ENCODE peak calls at places on chromosomes 1 and 21, in four cellular contexts. K is CD8-positive, alpha-beta T cell; X is heart left ventricle; Z is transverse colon. W is an unnamed sample. For H3K4me1 and H3K27me3, the result is how much of the 10 kb centered on the place peaks cover.

GRCh38 chr21:43759651-43760050 is 16.5 kb downstream of the CSTB start:
- DNase-seq in K (no peak), X (no peak), Z (no peak), W (no peak)

GRCh38 chr1:238738942-238739341 is 647.4 kb upstream of the CHRM3 start:
- DNase-seq in K (no peak), X (no peak), Z (no peak), W (no peak)

GRCh38 chr21:33859373-33860102 is 56.1 kb downstream of the ATP5PO start:
- DNase-seq in K (no peak), X (no peak), Z (no peak), W (no peak)

GRCh38 chr1:32182060-32182459 is 2.6 kb downstream of the TXLNA start:
- DNase-seq in K (no peak), X (no peak), Z (no peak), W (no peak)

GRCh38 chr1:164064501-164064900 is 494.5 kb upstream of the PBX1 start:
- DNase-seq in K (no peak), X (no peak), Z (no peak), W (no peak)

GRCh38 chr1:51303751-51304196 is 26.6 kb downstream of the TTC39A start:
- DNase-seq in K (no peak), X (no peak), Z (no peak), W (no peak)

GRCh38 chr1:91864017-91864700 is 21.8 kb downstream of the TGFBR3 start:
- DNase-seq in K (no peak), X (no peak), Z (no peak), W (no peak)

GRCh38 chr1:112057736-112058135 is 68.3 kb upstream of the KCND3 start:
- DNase-seq in K (no peak), X (no peak), Z (no peak), W (peak)

GRCh38 chr1:84711091-84711490 is 20.8 kb upstream of the SSX2IP start:
- DNase-seq in K (no peak), X (no peak), Z (no peak), W (no peak)

GRCh38 chr1:176466514-176466913 is 3.5 kb downstream of the PAPPA2 start:
- DNase-seq in K (no peak), X (no peak), Z (no peak), W (no peak)

GRCh38 chr21:43721225-43721605 is 2.3 kb downstream of the PDXK start:
- DNase-seq in K (no peak), X (no peak), Z (no peak), W (no peak)

GRCh38 chr1:51906306-51907078 is 28.0 kb upstream of the NRDC start:
- DNase-seq in K (no peak), X (no peak), Z (no peak), W (no peak)

DNA sequence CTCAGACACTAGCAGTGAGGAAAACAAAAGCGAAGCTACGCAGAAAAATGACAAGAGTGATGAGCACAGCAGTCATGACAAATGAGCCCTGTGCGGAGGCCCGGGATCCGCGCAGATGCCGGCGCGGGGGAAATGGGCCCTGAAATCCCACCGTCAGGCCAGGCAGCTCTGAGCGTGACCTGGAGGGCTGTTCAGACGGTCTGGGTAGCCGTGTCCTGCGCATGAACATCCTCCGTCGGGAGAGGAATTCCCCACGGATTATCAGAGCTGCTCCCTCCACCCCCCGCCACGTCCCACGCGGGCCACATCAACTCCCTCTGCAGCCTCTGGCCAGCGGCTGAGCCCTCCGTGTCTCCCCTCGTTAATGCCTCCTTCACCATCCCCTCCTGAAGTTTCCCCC is 15.2 kb downstream of the PDE9A start:
- DNase-seq in K (no peak), X (no peak), Z (no peak), W (no peak)
- H3K4me3 ChIP-seq in K (no peak), X (no peak), Z (no peak), W (no peak)

GRCh38 chr1:165851034-165851658 is 23.7 kb downstream of the UCK2 start:
- DNase-seq in K (no peak), X (no peak), Z (no peak), W (no peak)

GRCh38 chr1:165854101-165854845 is 26.9 kb downstream of the UCK2 start:
- DNase-seq in K (peak), X (peak), Z (no peak), W (peak)

GRCh38 chr1:165855010-165855838 is 27.8 kb downstream of the UCK2 start:
- DNase-seq in K (no peak), X (no peak), Z (no peak), W (no peak)

GRCh38 chr1:165853528-165854075 is 26.2 kb downstream of the UCK2 start:
- DNase-seq in K (no peak), X (no peak), Z (no peak), W (no peak)

DNA sequence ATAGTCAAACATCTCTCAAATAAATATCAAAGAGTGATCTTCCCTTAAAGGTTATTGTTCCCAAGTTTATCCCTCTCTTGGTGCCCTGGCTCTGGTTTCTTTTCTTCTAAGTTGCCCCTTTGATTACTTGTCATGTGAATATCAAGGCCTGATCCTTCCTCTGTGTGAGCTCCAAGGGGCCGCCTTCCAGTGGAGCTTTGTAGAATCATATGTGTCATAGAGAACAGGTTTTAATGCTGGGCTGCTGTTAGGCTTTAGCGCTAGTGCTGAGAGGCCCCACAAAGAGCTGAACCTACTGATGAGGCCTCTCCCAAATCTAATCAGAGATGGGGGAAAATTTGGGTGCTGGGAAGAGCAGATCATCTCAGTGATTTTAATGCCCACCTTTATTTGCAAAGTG is 25.5 kb downstream of the UCK2 start:
- DNase-seq in K (no peak), X (no peak), Z (no peak), W (no peak)
- H3K4me1 ChIP-seq in K (under half), X (half or more), Z (under half), W (half or more)

DNA sequence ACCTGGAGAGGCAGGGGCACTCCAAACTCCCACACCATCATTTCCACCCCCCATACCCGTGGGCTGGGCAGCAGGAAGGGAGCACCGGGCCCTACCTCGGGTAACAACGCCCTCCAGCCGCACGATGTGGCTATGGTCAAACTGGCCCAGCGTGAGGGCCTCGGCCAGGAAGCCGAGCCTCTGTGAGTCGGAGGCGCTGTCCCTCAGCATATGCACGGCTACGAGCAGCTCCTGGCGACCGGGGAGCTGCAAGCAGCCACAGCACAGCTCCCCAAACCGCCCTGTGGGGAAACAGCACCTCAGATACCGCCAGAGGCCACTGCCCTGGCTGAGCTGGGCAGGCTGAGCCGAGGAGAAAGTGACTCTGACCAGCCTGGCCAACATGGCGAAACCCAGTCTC is 29.2 kb downstream of the CDCA8 start:
- DNase-seq in K (no peak), X (no peak), Z (no peak), W (no peak)
- H3K27me3 ChIP-seq in K (under half), X (under half), Z (under half), W (under half)

GRCh38 chr1:65527211-65527610 is 106.7 kb downstream of the LEPR start:
- DNase-seq in K (no peak), X (no peak), Z (no peak), W (no peak)

GRCh38 chr1:65526049-65526556 is 105.6 kb downstream of the LEPR start:
- DNase-seq in K (no peak), X (no peak), Z (no peak), W (no peak)

GRCh38 chr1:65527672-65528071 is 107.2 kb downstream of the LEPR start:
- DNase-seq in K (no peak), X (no peak), Z (no peak), W (no peak)

GRCh38 chr1:65525297-65526048 is 105.0 kb downstream of the LEPR start:
- DNase-seq in K (no peak), X (peak), Z (no peak), W (peak)

DNA sequence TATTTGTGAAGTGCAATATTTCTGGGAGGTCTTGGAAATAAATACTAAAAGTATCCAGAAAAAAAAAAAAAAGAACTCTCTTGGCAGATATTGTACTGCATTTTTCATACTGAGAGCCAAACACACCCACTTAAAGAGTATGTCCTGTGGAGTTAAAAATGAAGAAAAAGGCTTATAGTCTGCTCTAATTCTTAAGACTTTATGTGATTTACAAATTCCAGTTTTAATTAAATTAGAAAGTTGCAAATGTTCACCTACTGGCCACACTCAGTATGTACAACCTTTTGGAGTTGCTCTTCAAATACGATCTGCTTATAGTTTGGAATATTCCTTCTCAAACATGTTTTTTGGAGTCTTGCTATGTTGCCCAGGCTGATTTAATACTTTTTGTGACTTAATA is 107.6 kb downstream of the LEPR start:
- DNase-seq in K (no peak), X (no peak), Z (no peak), W (no peak)
- H3K4me3 ChIP-seq in K (no peak), X (no peak), Z (no peak), W (peak)